ENCODE peak calls at places on chromosome 22, in eight cellular contexts. M is lower lobe of right lung, E is PC-3, G is foreskin fibroblast, J is A673, C is GM10248, K is right lobe of liver, Y is mammary epithelial cell. X is an unnamed sample.
A peak's percentile ranks its signal among the peaks of the same experiment; 100 is the strongest.

GRCh38 chr22:48869161-48869560 is 958.5 kb downstream of the BRD1 start:
- DNase-seq in G (no peak), Y (no peak), C (no peak), M (peak; percentile 24), J (no peak), K (peak; percentile 17), E (no peak), X (no peak)

GRCh38 chr22:30694638-30695350 is at the start of gene OSBP2:
- DNase-seq in Y (no peak), G (no peak), J (peak; percentile 23), M (peak; percentile 65), E (peak; percentile 19), C (peak; percentile 59), K (peak; percentile 55), X (peak; percentile 24)

GRCh38 chr22:41830174-41830573 is 2.7 kb upstream of the SREBF2 start:
- DNase-seq in Y (no peak), C (no peak), K (no peak), M (no peak), G (no peak), J (no peak), E (no peak), X (no peak)

GRCh38 chr22:42131562-42131961 is 952 bp upstream of the CYP2D6 start:
- DNase-seq in G (no peak), E (no peak), Y (no peak), C (no peak), K (peak; percentile 78), J (no peak), M (no peak), X (no peak)

GRCh38 chr22:48705159-48705916 is 1122.3 kb downstream of the BRD1 start:
- DNase-seq in G (no peak), C (no peak), M (peak; percentile 37), Y (no peak), J (no peak), E (no peak), K (no peak), X (no peak)

GRCh38 chr22:33013531-33014162 is 44.5 kb downstream of the SYN3 start:
- DNase-seq in C (no peak), Y (no peak), J (no peak), M (no peak), E (no peak), K (no peak), G (no peak), X (no peak)

GRCh38 chr22:26445577-26446275 is 16.7 kb downstream of the ASPHD2 start:
- DNase-seq in J (no peak), G (no peak), E (no peak), Y (no peak), M (no peak), K (no peak), C (no peak), X (no peak)

GRCh38 chr22:22593964-22594656 is 35.0 kb upstream of the PRAME start:
- DNase-seq in C (peak; percentile 75), Y (peak; percentile 8), G (peak; percentile 40), J (peak; percentile 78), E (peak; percentile 66), M (peak; percentile 57), K (peak; percentile 53), X (peak; percentile 81)

GRCh38 chr22:20811971-20812660 is 38.2 kb downstream of the SERPIND1 start:
- DNase-seq in M (no peak), Y (no peak), K (peak; percentile 11), E (no peak), C (no peak), G (no peak), J (no peak), X (no peak)

GRCh38 chr22:19038728-19039447 is 83.3 kb downstream of the DGCR2 start:
- DNase-seq in Y (no peak), M (peak; percentile 39), E (no peak), G (no peak), C (no peak), K (peak; percentile 42), J (no peak), X (no peak)

GRCh38 chr22:21026783-21027692 is 5.3 kb downstream of the SLC7A4 start:
- DNase-seq in K (no peak), G (no peak), J (no peak), M (no peak), Y (peak; percentile 43), C (no peak), E (no peak), X (no peak)

GRCh38 chr22:40588726-40589125 is 47.8 kb downstream of the MRTFA start:
- DNase-seq in J (peak; percentile 27), C (no peak), M (no peak), E (peak; percentile 37), Y (peak; percentile 65), K (no peak), G (peak; percentile 70), X (no peak)

GRCh38 chr22:19867617-19868016 is 12.9 kb upstream of the GNB1L start:
- DNase-seq in M (peak; percentile 8), G (no peak), C (no peak), Y (no peak), E (no peak), K (no peak), J (no peak), X (no peak)

GRCh38 chr22:47920380-47920959 is 1158.0 kb downstream of the TBC1D22A start:
- DNase-seq in M (no peak), Y (no peak), C (no peak), E (no peak), K (no peak), J (no peak), G (no peak), X (no peak)

GRCh38 chr22:26565181-26565580 is 24.8 kb downstream of the TPST2 start:
- DNase-seq in J (no peak), M (no peak), K (no peak), G (no peak), Y (peak; percentile 51), E (no peak), C (no peak), X (no peak)

GRCh38 chr22:46878549-46878948 is 116.1 kb downstream of the TBC1D22A start:
- DNase-seq in K (no peak), Y (no peak), C (no peak), E (no peak), J (no peak), M (no peak), G (no peak), X (no peak)
- TF ChIP-seq CTCF in K (no peak), Y (no peak), C (no peak), E (no peak), J (peak; percentile 14), M (no peak), G (no peak), X (no peak)

GRCh38 chr22:44685384-44686056 is 16.5 kb upstream of the PRR5 start:
- DNase-seq in C (peak; percentile 71), Y (peak; percentile 97), K (no peak), G (no peak), E (peak; percentile 45), J (peak; percentile 71), M (peak; percentile 65), X (peak; percentile 92)
- TF ChIP-seq CTCF in C (no peak), Y (no peak), K (no peak), G (no peak), E (no peak), J (no peak), M (no peak), X (no peak)

DNA sequence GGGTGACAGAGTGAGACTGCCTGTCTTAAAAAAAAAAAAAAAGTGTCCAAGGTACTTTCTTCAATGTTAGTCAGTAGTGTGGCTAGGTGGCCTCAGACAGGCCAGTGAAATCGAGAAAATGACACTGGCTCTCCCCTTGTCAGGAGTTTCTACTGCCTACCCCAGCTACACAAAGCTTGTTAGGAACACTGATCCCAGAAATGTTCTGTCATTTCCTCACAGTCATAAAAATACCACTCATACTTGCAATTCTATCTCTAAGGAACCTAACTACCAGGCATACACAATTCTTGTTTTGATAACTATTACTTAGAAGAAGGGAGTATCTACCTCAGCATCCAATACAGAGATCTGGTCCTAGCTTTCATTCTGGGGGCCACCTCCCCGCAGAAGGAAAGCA is 31.3 kb downstream of the ATP6V1E1 start:
- DNase-seq in G (no peak), K (no peak), M (no peak), J (no peak), C (no peak), E (no peak), Y (no peak), X (no peak)
- TF ChIP-seq CTCF in G (no peak), K (no peak), M (no peak), J (no peak), C (no peak), E (no peak), Y (no peak), X (no peak)

GRCh38 chr22:39176067-39176621 is 23.7 kb upstream of the CBX7 start:
- DNase-seq in M (peak; percentile 70), K (peak; percentile 65), J (no peak), C (no peak), E (peak; percentile 78), Y (no peak), G (peak; percentile 73), X (no peak)
- TF ChIP-seq CTCF in M (no peak), K (no peak), J (no peak), C (no peak), E (no peak), Y (no peak), G (no peak), X (no peak)

DNA sequence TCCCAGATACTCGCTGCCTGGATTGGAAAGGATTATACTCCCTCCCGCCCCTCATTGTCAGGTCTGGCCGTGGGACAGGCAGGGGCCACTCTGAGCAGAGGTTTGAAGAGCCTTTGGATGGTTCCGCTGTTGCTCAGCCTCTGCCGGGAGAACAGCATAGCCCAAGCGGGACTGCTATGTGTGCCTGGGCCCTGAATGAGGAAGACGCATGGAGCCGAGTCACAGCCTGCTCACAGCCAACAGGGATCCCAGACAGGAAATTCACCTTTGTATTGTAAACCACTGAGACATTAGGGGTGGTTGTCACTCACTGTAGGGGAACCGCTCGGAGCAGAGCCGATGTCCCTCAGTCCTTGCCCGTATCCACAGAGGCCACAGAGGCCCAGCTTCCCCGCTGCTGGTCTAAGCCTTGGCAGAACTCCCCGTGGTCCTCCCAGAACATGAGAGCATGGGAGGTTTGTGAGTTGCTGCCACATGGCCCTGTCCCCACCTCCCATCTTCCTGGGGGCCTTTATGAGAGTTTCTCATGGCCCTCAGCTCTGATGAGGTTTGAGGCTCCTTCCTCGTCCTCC is 10.7 kb upstream of the FAM118A start:
- DNase-seq in M (no peak), C (no peak), Y (no peak), K (no peak), E (no peak), G (no peak), J (no peak), X (no peak)
- TF ChIP-seq CTCF in M (no peak), C (no peak), Y (no peak), K (no peak), E (no peak), G (no peak), J (no peak), X (no peak)

DNA sequence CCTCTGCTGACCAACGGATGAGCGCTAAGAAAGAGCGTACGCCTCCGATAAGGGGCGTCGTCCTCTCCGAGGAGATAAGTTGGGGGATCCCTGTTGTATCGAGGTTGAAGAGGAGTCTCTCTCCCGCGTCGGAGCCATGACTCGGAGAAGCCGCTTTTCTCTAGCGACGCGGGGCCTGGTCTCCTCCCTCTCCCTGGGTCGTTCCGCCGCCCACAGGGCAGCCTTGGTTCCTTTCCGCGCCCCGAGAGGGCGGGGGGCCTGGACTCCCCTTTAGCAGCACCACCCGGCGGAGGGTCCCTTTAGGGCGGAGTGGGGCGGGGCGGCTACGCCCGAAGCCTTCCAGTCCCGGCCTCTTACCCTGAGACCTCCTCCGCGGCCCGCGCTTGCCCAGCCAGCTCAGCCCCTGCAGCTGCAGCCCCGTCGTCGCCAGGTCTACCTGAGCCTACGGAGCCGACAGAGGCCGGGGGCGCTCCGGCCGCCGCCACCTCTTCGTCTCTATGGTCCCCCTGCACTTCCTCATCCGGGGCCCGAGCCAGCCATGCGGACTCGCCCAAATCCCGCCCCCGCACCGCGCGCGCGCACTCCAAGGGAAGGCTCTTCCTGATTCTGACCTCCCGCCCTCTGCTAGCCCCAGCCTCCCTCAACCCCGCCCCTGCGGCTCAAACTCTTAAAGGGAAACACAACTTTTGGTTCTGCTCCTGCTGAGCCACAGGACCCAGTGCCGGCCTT is at the start of gene PRR14L:
- DNase-seq in J (peak; percentile 97), M (peak; percentile 100), C (peak; percentile 94), E (peak; percentile 90), K (peak; percentile 99), G (peak; percentile 92), Y (peak; percentile 95), X (peak; percentile 100)
- TF ChIP-seq CTCF in J (no peak), M (no peak), C (no peak), E (no peak), K (no peak), G (no peak), Y (peak; percentile 3), X (no peak)